ENCODE peak calls at places on chromosome 15, in nine cellular contexts. F is left cardiac atrium; M is left ventricle myocardium inferior; I is EL; E is stimulated activated naive CD8-positive, alpha-beta T cell treated with anti-CD3 and anti-CD28 coated beads, Interleukin-15, Interleukin-2, amounts not matched to agents 100 U/mL and 50 U/mL, for 24 hours; Z is Ammon's horn; N is NAMALWA; V is mucosa of descending colon; D is right cardiac atrium. R is an unnamed sample.

GRCh38 chr15:40277472-40277871 is 5.4 kb downstream of the ANKRD63 start:
- DNase-seq in F (no peak), M (no peak), I (no peak), E (no peak), Z (peak; percentile 56), N (peak; percentile 44), V (no peak), D (peak; percentile 57), R (no peak)

GRCh38 chr15:95998935-95999334 is 331.6 kb upstream of the NR2F2 start:
- DNase-seq in F (no peak), M (no peak), I (no peak), E (no peak), Z (no peak), N (no peak), V (no peak), D (no peak), R (no peak)

GRCh38 chr15:80012060-80012726 is 41.2 kb upstream of the BCL2A1 start:
- DNase-seq in F (no peak), M (no peak), I (no peak), E (no peak), Z (no peak), N (no peak), V (no peak), D (no peak), R (no peak)

GRCh38 chr15:90729266-90729665 is 12.1 kb downstream of the BLM start:
- DNase-seq in F (no peak), M (no peak), I (no peak), E (no peak), Z (no peak), N (no peak), V (no peak), D (no peak), R (no peak)

GRCh38 chr15:69017978-69018377 is 3.5 kb downstream of the NOX5 start:
- DNase-seq in F (no peak), M (no peak), I (no peak), E (no peak), Z (no peak), N (no peak), V (no peak), D (no peak), R (no peak)

GRCh38 chr15:75676688-75677475 is 29.2 kb downstream of the SNX33 start:
- DNase-seq in F (no peak), M (no peak), I (no peak), E (no peak), Z (no peak), N (no peak), V (no peak), D (peak; percentile 77), R (no peak)

GRCh38 chr15:53462631-53463030 is 296.8 kb downstream of the WDR72 start:
- DNase-seq in F (no peak), M (no peak), I (no peak), E (no peak), Z (no peak), N (no peak), V (no peak), D (no peak), R (no peak)

GRCh38 chr15:94723801-94724200 is 492.4 kb downstream of the MCTP2 start:
- DNase-seq in F (no peak), M (no peak), I (no peak), E (no peak), Z (no peak), N (no peak), V (no peak), D (no peak), R (no peak)

GRCh38 chr15:52144656-52145055 is 32.1 kb upstream of the BCL2L10 start:
- DNase-seq in F (no peak), M (no peak), I (peak; percentile 82), E (no peak), Z (no peak), N (no peak), V (no peak), D (no peak), R (peak; percentile 57)

GRCh38 chr15:45919806-45920205 is 285.0 kb downstream of the SQOR start:
- DNase-seq in F (peak; percentile 28), M (no peak), I (peak; percentile 70), E (no peak), Z (no peak), N (no peak), V (no peak), D (no peak), R (peak; percentile 72)

GRCh38 chr15:27844018-27844666 is 255.0 kb downstream of the OCA2 start:
- DNase-seq in F (no peak), M (no peak), I (no peak), E (no peak), Z (no peak), N (no peak), V (no peak), D (no peak), R (no peak)

GRCh38 chr15:100346866-100347512 is 5.2 kb upstream of the ADAMTS17 start:
- DNase-seq in F (no peak), M (no peak), I (no peak), E (no peak), Z (no peak), N (no peak), V (no peak), D (no peak), R (no peak)

GRCh38 chr15:58348095-58348812 is 83.5 kb upstream of the LIPC start:
- DNase-seq in F (no peak), M (no peak), I (no peak), E (no peak), Z (no peak), N (peak; percentile 12), V (no peak), D (no peak), R (no peak)

GRCh38 chr15:97884513-97885131 is 75.9 kb upstream of the ARRDC4 start:
- DNase-seq in F (no peak), M (no peak), I (no peak), E (no peak), Z (no peak), N (no peak), V (no peak), D (no peak), R (no peak)

GRCh38 chr15:77493324-77493907 is 72.7 kb downstream of the HMG20A start:
- DNase-seq in F (no peak), M (no peak), I (peak; percentile 65), E (no peak), Z (no peak), N (peak; percentile 41), V (no peak), D (no peak), R (peak; percentile 62)

GRCh38 chr15:33716025-33716424 is 252.3 kb upstream of the CHRM5 start:
- DNase-seq in F (no peak), M (no peak), I (no peak), E (no peak), Z (no peak), N (no peak), V (no peak), D (no peak), R (no peak)

GRCh38 chr15:65189102-65189740 is 4.1 kb upstream of the CLPX start:
- DNase-seq in F (no peak), M (no peak), I (peak; percentile 62), E (peak; percentile 22), Z (peak; percentile 76), N (peak; percentile 79), V (peak; percentile 31), D (no peak), R (peak; percentile 79)

R was measured in cardiac muscle cell.